ENCODE peak calls at places on chromosomes 16 and 17, in nine cellular contexts. One of them, this sample, is unnamed.

GRCh38 chr16:81581107-81581506 is 136.5 kb downstream of the CMIP start:
- DNase-seq in BJ: no peak
- DNase-seq in fibroblast of lung: peak
- DNase-seq in endothelial cell: no peak
- DNase-seq in mucosa of descending colon: peak
- DNase-seq in GM12865: no peak
- DNase-seq in A549: no peak
- DNase-seq in nephron progenitor cell: no peak
- DNase-seq in epithelial cell of esophagus: peak
- DNase-seq in this sample: peak

GRCh38 chr17:76897023-76897422 is 28.8 kb downstream of the MGAT5B start:
- DNase-seq in BJ: no peak
- DNase-seq in fibroblast of lung: no peak
- DNase-seq in endothelial cell: no peak
- DNase-seq in mucosa of descending colon: no peak
- DNase-seq in GM12865: no peak
- DNase-seq in A549: no peak
- DNase-seq in nephron progenitor cell: no peak
- DNase-seq in epithelial cell of esophagus: no peak
- DNase-seq in this sample: no peak

GRCh38 chr17:47205419-47205963 is 3.7 kb upstream of the MYL4 start:
- DNase-seq in BJ: peak
- DNase-seq in fibroblast of lung: peak
- DNase-seq in endothelial cell: no peak
- DNase-seq in mucosa of descending colon: peak
- DNase-seq in GM12865: peak
- DNase-seq in A549: no peak
- DNase-seq in nephron progenitor cell: peak
- DNase-seq in epithelial cell of esophagus: peak
- DNase-seq in this sample: no peak

GRCh38 chr17:77720946-77721822 is 237.3 kb upstream of the TNRC6C start:
- DNase-seq in BJ: no peak
- DNase-seq in fibroblast of lung: no peak
- DNase-seq in endothelial cell: no peak
- DNase-seq in mucosa of descending colon: no peak
- DNase-seq in GM12865: no peak
- DNase-seq in A549: no peak
- DNase-seq in nephron progenitor cell: no peak
- DNase-seq in epithelial cell of esophagus: no peak
- DNase-seq in this sample: no peak

GRCh38 chr16:66696669-66697630 is at the start of gene CMTM4:
- DNase-seq in BJ: peak
- DNase-seq in fibroblast of lung: peak
- DNase-seq in endothelial cell: peak
- DNase-seq in mucosa of descending colon: peak
- DNase-seq in GM12865: peak
- DNase-seq in A549: peak
- DNase-seq in nephron progenitor cell: peak
- DNase-seq in epithelial cell of esophagus: peak
- DNase-seq in this sample: peak

GRCh38 chr16:69712277-69712676 is 14.1 kb downstream of the NQO1 start:
- DNase-seq in BJ: no peak
- DNase-seq in fibroblast of lung: no peak
- DNase-seq in endothelial cell: no peak
- DNase-seq in mucosa of descending colon: no peak
- DNase-seq in GM12865: no peak
- DNase-seq in A549: no peak
- DNase-seq in nephron progenitor cell: no peak
- DNase-seq in epithelial cell of esophagus: peak
- DNase-seq in this sample: peak

GRCh38 chr17:78787444-78787843 is 5.4 kb upstream of the CYTH1 start:
- DNase-seq in BJ: no peak
- DNase-seq in fibroblast of lung: no peak
- DNase-seq in endothelial cell: no peak
- DNase-seq in mucosa of descending colon: no peak
- DNase-seq in GM12865: peak
- DNase-seq in A549: peak
- DNase-seq in nephron progenitor cell: no peak
- DNase-seq in epithelial cell of esophagus: peak
- DNase-seq in this sample: peak

GRCh38 chr16:31382485-31383161 is 10.5 kb upstream of the ITGAD start:
- DNase-seq in BJ: no peak
- DNase-seq in fibroblast of lung: peak
- DNase-seq in endothelial cell: peak
- DNase-seq in mucosa of descending colon: peak
- DNase-seq in GM12865: peak
- DNase-seq in A549: peak
- DNase-seq in nephron progenitor cell: peak
- DNase-seq in epithelial cell of esophagus: peak
- DNase-seq in this sample: peak

GRCh38 chr16:56632848-56633365 is 448 bp downstream of the MT1M start:
- DNase-seq in BJ: no peak
- DNase-seq in fibroblast of lung: no peak
- DNase-seq in endothelial cell: no peak
- DNase-seq in mucosa of descending colon: no peak
- DNase-seq in GM12865: no peak
- DNase-seq in A549: no peak
- DNase-seq in nephron progenitor cell: no peak
- DNase-seq in epithelial cell of esophagus: no peak
- DNase-seq in this sample: no peak

GRCh38 chr16:27273670-27274522 is 5.3 kb upstream of the NSMCE1 start:
- DNase-seq in BJ: no peak
- DNase-seq in fibroblast of lung: peak
- DNase-seq in endothelial cell: no peak
- DNase-seq in mucosa of descending colon: no peak
- DNase-seq in GM12865: no peak
- DNase-seq in A549: peak
- DNase-seq in nephron progenitor cell: no peak
- DNase-seq in epithelial cell of esophagus: no peak
- DNase-seq in this sample: no peak
- TF ChIP-seq CTCF in BJ: no peak
- TF ChIP-seq CTCF in fibroblast of lung: no peak
- TF ChIP-seq CTCF in endothelial cell: no peak
- TF ChIP-seq CTCF in mucosa of descending colon: no peak
- TF ChIP-seq CTCF in GM12865: no peak
- TF ChIP-seq CTCF in A549: no peak
- TF ChIP-seq CTCF in nephron progenitor cell: no peak
- TF ChIP-seq CTCF in epithelial cell of esophagus: no peak
- TF ChIP-seq CTCF in this sample: no peak

DNA sequence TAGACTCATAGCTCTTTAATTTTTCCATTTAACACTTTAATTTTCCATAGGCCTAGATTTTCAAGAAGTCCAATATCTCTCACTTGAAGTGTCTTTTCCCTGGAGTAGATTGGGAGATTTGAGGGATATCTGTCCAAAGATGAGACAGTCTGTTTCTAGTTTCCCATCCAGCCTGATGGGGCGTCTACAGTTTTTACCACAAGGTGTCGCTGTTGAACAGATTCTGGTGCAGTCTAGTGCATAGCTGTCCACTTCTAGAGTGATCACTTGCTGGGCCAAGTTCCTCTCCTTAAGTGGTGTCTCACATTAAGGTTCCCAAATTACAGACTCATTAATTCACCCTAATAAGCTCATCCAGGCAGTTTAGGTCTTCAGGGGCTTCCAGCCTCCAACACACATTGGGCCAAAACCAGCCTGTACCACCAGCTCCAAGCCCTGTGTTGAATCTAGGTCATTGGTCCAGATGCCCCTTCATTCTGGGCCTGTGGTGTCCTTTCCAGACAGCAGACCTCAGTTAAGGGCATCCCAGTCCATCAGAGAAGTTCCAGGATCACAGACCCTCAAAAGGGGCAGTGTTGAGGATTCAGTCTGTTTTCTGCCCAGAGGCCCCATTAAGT is 9.4 kb downstream of the SNX20 start:
- DNase-seq in BJ: no peak
- DNase-seq in fibroblast of lung: no peak
- DNase-seq in endothelial cell: peak
- DNase-seq in mucosa of descending colon: peak
- DNase-seq in GM12865: peak
- DNase-seq in A549: no peak
- DNase-seq in nephron progenitor cell: peak
- DNase-seq in epithelial cell of esophagus: peak
- DNase-seq in this sample: peak
- TF ChIP-seq CTCF in BJ: peak
- TF ChIP-seq CTCF in fibroblast of lung: peak
- TF ChIP-seq CTCF in endothelial cell: peak
- TF ChIP-seq CTCF in mucosa of descending colon: no peak
- TF ChIP-seq CTCF in GM12865: peak
- TF ChIP-seq CTCF in A549: peak
- TF ChIP-seq CTCF in nephron progenitor cell: peak
- TF ChIP-seq CTCF in epithelial cell of esophagus: peak
- TF ChIP-seq CTCF in this sample: peak

DNA sequence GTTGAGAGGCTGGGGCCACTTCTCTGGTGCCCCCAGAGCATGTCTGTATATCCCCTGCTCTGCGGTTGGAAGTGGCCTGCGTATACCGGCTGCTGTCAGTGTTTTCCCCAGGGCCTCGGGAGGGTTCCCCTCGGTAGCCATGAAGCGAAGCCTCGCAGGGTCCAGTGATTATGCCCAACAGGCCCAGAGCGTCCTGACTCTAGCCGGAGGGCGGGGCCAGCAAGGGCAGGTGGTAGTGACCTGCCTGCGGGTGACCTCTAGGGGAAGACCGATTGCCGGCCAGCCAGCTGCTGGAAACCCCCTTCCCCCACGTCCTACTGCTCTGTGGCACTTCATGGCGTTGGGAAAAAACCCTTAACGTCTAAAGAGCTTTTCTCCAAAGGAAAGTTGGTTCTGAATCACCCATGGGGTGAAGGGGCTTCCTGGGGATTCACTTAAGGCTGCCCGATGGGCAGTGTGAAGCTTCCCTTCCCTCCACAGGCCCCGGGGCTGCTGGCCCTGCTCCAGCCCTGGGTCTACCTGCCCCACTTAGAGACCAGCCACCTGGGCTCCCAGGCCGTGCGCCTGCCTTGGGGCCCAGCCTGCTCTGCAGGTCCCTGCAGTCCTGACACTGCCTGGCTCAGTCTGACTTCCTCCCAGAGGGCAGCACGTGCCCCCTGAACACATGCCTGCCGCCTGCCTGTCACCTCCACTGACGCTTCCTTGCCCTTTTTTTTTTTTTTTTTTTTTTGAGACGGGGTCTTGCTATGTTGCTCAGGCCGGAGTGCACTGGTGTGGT is 72.8 kb downstream of the SOCS1 start:
- DNase-seq in BJ: no peak
- DNase-seq in fibroblast of lung: no peak
- DNase-seq in endothelial cell: no peak
- DNase-seq in mucosa of descending colon: no peak
- DNase-seq in GM12865: peak
- DNase-seq in A549: no peak
- DNase-seq in nephron progenitor cell: peak
- DNase-seq in epithelial cell of esophagus: no peak
- DNase-seq in this sample: no peak
- TF ChIP-seq CTCF in BJ: no peak
- TF ChIP-seq CTCF in fibroblast of lung: no peak
- TF ChIP-seq CTCF in endothelial cell: no peak
- TF ChIP-seq CTCF in mucosa of descending colon: no peak
- TF ChIP-seq CTCF in GM12865: peak
- TF ChIP-seq CTCF in A549: no peak
- TF ChIP-seq CTCF in nephron progenitor cell: no peak
- TF ChIP-seq CTCF in epithelial cell of esophagus: no peak
- TF ChIP-seq CTCF in this sample: no peak

GRCh38 chr16:84119368-84119767 is 2.6 kb upstream of the MBTPS1 start:
- DNase-seq in BJ: no peak
- DNase-seq in fibroblast of lung: no peak
- DNase-seq in endothelial cell: no peak
- DNase-seq in mucosa of descending colon: no peak
- DNase-seq in GM12865: no peak
- DNase-seq in A549: no peak
- DNase-seq in nephron progenitor cell: no peak
- DNase-seq in epithelial cell of esophagus: peak
- DNase-seq in this sample: peak

GRCh38 chr16:84117482-84117843 is 721 bp upstream of the MBTPS1 start:
- DNase-seq in BJ: no peak
- DNase-seq in fibroblast of lung: peak
- DNase-seq in endothelial cell: no peak
- DNase-seq in mucosa of descending colon: no peak
- DNase-seq in GM12865: peak
- DNase-seq in A549: peak
- DNase-seq in nephron progenitor cell: no peak
- DNase-seq in epithelial cell of esophagus: peak
- DNase-seq in this sample: no peak

GRCh38 chr16:84120023-84120422 is 3.3 kb upstream of the MBTPS1 start:
- DNase-seq in BJ: no peak
- DNase-seq in fibroblast of lung: no peak
- DNase-seq in endothelial cell: no peak
- DNase-seq in mucosa of descending colon: no peak
- DNase-seq in GM12865: no peak
- DNase-seq in A549: no peak
- DNase-seq in nephron progenitor cell: no peak
- DNase-seq in epithelial cell of esophagus: no peak
- DNase-seq in this sample: no peak

GRCh38 chr16:84116720-84117481 is at the start of gene MBTPS1:
- DNase-seq in BJ: peak
- DNase-seq in fibroblast of lung: peak
- DNase-seq in endothelial cell: peak
- DNase-seq in mucosa of descending colon: peak
- DNase-seq in GM12865: peak
- DNase-seq in A549: peak
- DNase-seq in nephron progenitor cell: peak
- DNase-seq in epithelial cell of esophagus: peak
- DNase-seq in this sample: peak

GRCh38 chr16:84115919-84116719 is 623 bp downstream of the MBTPS1 start:
- DNase-seq in BJ: no peak
- DNase-seq in fibroblast of lung: peak
- DNase-seq in endothelial cell: no peak
- DNase-seq in mucosa of descending colon: peak
- DNase-seq in GM12865: peak
- DNase-seq in A549: peak
- DNase-seq in nephron progenitor cell: no peak
- DNase-seq in epithelial cell of esophagus: peak
- DNase-seq in this sample: peak
- TF ChIP-seq CTCF in BJ: no peak
- TF ChIP-seq CTCF in fibroblast of lung: no peak
- TF ChIP-seq CTCF in endothelial cell: peak
- TF ChIP-seq CTCF in mucosa of descending colon: no peak
- TF ChIP-seq CTCF in GM12865: peak
- TF ChIP-seq CTCF in A549: no peak
- TF ChIP-seq CTCF in nephron progenitor cell: peak
- TF ChIP-seq CTCF in epithelial cell of esophagus: no peak
- TF ChIP-seq CTCF in this sample: peak

This sample was measured in MCF 10A.